ENCODE peak calls at places on chromosomes 16 and 17, in seven cellular contexts. One of them, this sample, is unnamed.

GRCh38 chr16:81647527-81647926 is 131.6 kb upstream of the PLCG2 start:
- DNase-seq in neural crest cell: no peak
- DNase-seq in germinal center: no peak
- DNase-seq in activated CD4-positive, alpha-beta T cell treated with anti-CD3 and anti-CD28 coated beads for 36 hours: no peak
- DNase-seq in gastrocnemius medialis: no peak
- DNase-seq in CD4-positive, CD25-positive, alpha-beta regulatory T cell: no peak
- DNase-seq in activated CD4-positive, CD25-positive, alpha-beta regulatory T cell: no peak
- DNase-seq in this sample: no peak

GRCh38 chr17:70139449-70139993 is 29.8 kb upstream of the KCNJ2 start:
- DNase-seq in neural crest cell: no peak
- DNase-seq in gastrocnemius medialis: no peak
- DNase-seq in CD4-positive, CD25-positive, alpha-beta regulatory T cell: no peak
- DNase-seq in activated CD4-positive, alpha-beta T cell treated with anti-CD3 and anti-CD28 coated beads for 36 hours: no peak
- DNase-seq in germinal center: no peak
- DNase-seq in activated CD4-positive, CD25-positive, alpha-beta regulatory T cell: no peak
- DNase-seq in this sample: no peak

GRCh38 chr17:60827920-60828319 is 150.3 kb downstream of the BCAS3 start:
- DNase-seq in activated CD4-positive, CD25-positive, alpha-beta regulatory T cell: no peak
- DNase-seq in CD4-positive, CD25-positive, alpha-beta regulatory T cell: no peak
- DNase-seq in germinal center: no peak
- DNase-seq in neural crest cell: no peak
- DNase-seq in gastrocnemius medialis: no peak
- DNase-seq in activated CD4-positive, alpha-beta T cell treated with anti-CD3 and anti-CD28 coated beads for 36 hours: no peak
- DNase-seq in this sample: no peak

GRCh38 chr17:2814049-2814448 is 17.8 kb downstream of the RAP1GAP2 start:
- DNase-seq in gastrocnemius medialis: no peak
- DNase-seq in activated CD4-positive, CD25-positive, alpha-beta regulatory T cell: no peak
- DNase-seq in germinal center: no peak
- DNase-seq in CD4-positive, CD25-positive, alpha-beta regulatory T cell: no peak
- DNase-seq in activated CD4-positive, alpha-beta T cell treated with anti-CD3 and anti-CD28 coated beads for 36 hours: peak
- DNase-seq in neural crest cell: no peak
- DNase-seq in this sample: no peak

GRCh38 chr16:49488336-49488735 is 114.7 kb downstream of the C16orf78 start:
- DNase-seq in germinal center: no peak
- DNase-seq in activated CD4-positive, CD25-positive, alpha-beta regulatory T cell: no peak
- DNase-seq in neural crest cell: no peak
- DNase-seq in gastrocnemius medialis: no peak
- DNase-seq in CD4-positive, CD25-positive, alpha-beta regulatory T cell: no peak
- DNase-seq in activated CD4-positive, alpha-beta T cell treated with anti-CD3 and anti-CD28 coated beads for 36 hours: no peak
- DNase-seq in this sample: no peak

GRCh38 chr17:63685021-63685420 is 14.9 kb downstream of the LIMD2 start:
- DNase-seq in neural crest cell: no peak
- DNase-seq in activated CD4-positive, alpha-beta T cell treated with anti-CD3 and anti-CD28 coated beads for 36 hours: no peak
- DNase-seq in CD4-positive, CD25-positive, alpha-beta regulatory T cell: no peak
- DNase-seq in germinal center: no peak
- DNase-seq in gastrocnemius medialis: no peak
- DNase-seq in activated CD4-positive, CD25-positive, alpha-beta regulatory T cell: no peak
- DNase-seq in this sample: no peak

GRCh38 chr16:66928702-66929388 is 3.5 kb upstream of the RRAD start:
- DNase-seq in germinal center: no peak
- DNase-seq in neural crest cell: no peak
- DNase-seq in activated CD4-positive, CD25-positive, alpha-beta regulatory T cell: no peak
- DNase-seq in activated CD4-positive, alpha-beta T cell treated with anti-CD3 and anti-CD28 coated beads for 36 hours: peak
- DNase-seq in gastrocnemius medialis: no peak
- DNase-seq in CD4-positive, CD25-positive, alpha-beta regulatory T cell: no peak
- DNase-seq in this sample: peak

GRCh38 chr17:81711814-81712467 is at the start of gene SLC25A10:
- DNase-seq in activated CD4-positive, CD25-positive, alpha-beta regulatory T cell: peak
- DNase-seq in activated CD4-positive, alpha-beta T cell treated with anti-CD3 and anti-CD28 coated beads for 36 hours: peak
- DNase-seq in neural crest cell: peak
- DNase-seq in CD4-positive, CD25-positive, alpha-beta regulatory T cell: peak
- DNase-seq in germinal center: peak
- DNase-seq in gastrocnemius medialis: peak
- DNase-seq in this sample: peak

GRCh38 chr16:10740000-10740844 is 3.4 kb upstream of the NUBP1 start:
- DNase-seq in germinal center: no peak
- DNase-seq in activated CD4-positive, CD25-positive, alpha-beta regulatory T cell: no peak
- DNase-seq in gastrocnemius medialis: no peak
- DNase-seq in CD4-positive, CD25-positive, alpha-beta regulatory T cell: no peak
- DNase-seq in neural crest cell: no peak
- DNase-seq in activated CD4-positive, alpha-beta T cell treated with anti-CD3 and anti-CD28 coated beads for 36 hours: no peak
- DNase-seq in this sample: no peak

GRCh38 chr17:560379-560935 is 154.2 kb downstream of the VPS53 start:
- DNase-seq in germinal center: no peak
- DNase-seq in activated CD4-positive, CD25-positive, alpha-beta regulatory T cell: no peak
- DNase-seq in neural crest cell: no peak
- DNase-seq in activated CD4-positive, alpha-beta T cell treated with anti-CD3 and anti-CD28 coated beads for 36 hours: no peak
- DNase-seq in gastrocnemius medialis: no peak
- DNase-seq in CD4-positive, CD25-positive, alpha-beta regulatory T cell: no peak
- DNase-seq in this sample: no peak

GRCh38 chr16:75111514-75112280 is 4.9 kb downstream of the LDHD start:
- DNase-seq in activated CD4-positive, CD25-positive, alpha-beta regulatory T cell: no peak
- DNase-seq in germinal center: no peak
- DNase-seq in gastrocnemius medialis: no peak
- DNase-seq in activated CD4-positive, alpha-beta T cell treated with anti-CD3 and anti-CD28 coated beads for 36 hours: no peak
- DNase-seq in CD4-positive, CD25-positive, alpha-beta regulatory T cell: no peak
- DNase-seq in neural crest cell: no peak
- DNase-seq in this sample: no peak

GRCh38 chr16:53744449-53744848 is 40.5 kb downstream of the FTO start:
- DNase-seq in germinal center: no peak
- DNase-seq in gastrocnemius medialis: no peak
- DNase-seq in activated CD4-positive, CD25-positive, alpha-beta regulatory T cell: no peak
- DNase-seq in activated CD4-positive, alpha-beta T cell treated with anti-CD3 and anti-CD28 coated beads for 36 hours: peak
- DNase-seq in neural crest cell: no peak
- DNase-seq in CD4-positive, CD25-positive, alpha-beta regulatory T cell: no peak
- DNase-seq in this sample: peak

GRCh38 chr16:35365675-35366074 is 1906.3 kb downstream of the TP53TG3F start:
- DNase-seq in germinal center: no peak
- DNase-seq in activated CD4-positive, alpha-beta T cell treated with anti-CD3 and anti-CD28 coated beads for 36 hours: no peak
- DNase-seq in CD4-positive, CD25-positive, alpha-beta regulatory T cell: no peak
- DNase-seq in neural crest cell: no peak
- DNase-seq in activated CD4-positive, CD25-positive, alpha-beta regulatory T cell: no peak
- DNase-seq in gastrocnemius medialis: no peak
- DNase-seq in this sample: peak

GRCh38 chr17:50560931-50561750 is 626 bp downstream of the CACNA1G start:
- DNase-seq in activated CD4-positive, CD25-positive, alpha-beta regulatory T cell: no peak
- DNase-seq in neural crest cell: no peak
- DNase-seq in activated CD4-positive, alpha-beta T cell treated with anti-CD3 and anti-CD28 coated beads for 36 hours: peak
- DNase-seq in CD4-positive, CD25-positive, alpha-beta regulatory T cell: no peak
- DNase-seq in gastrocnemius medialis: no peak
- DNase-seq in germinal center: peak
- DNase-seq in this sample: peak

GRCh38 chr16:2231016-2231931 is 5.0 kb upstream of the DNASE1L2 start:
- DNase-seq in germinal center: no peak
- DNase-seq in neural crest cell: no peak
- DNase-seq in gastrocnemius medialis: no peak
- DNase-seq in CD4-positive, CD25-positive, alpha-beta regulatory T cell: no peak
- DNase-seq in activated CD4-positive, alpha-beta T cell treated with anti-CD3 and anti-CD28 coated beads for 36 hours: no peak
- DNase-seq in activated CD4-positive, CD25-positive, alpha-beta regulatory T cell: no peak
- DNase-seq in this sample: no peak

GRCh38 chr17:36703860-36704266 is 102.5 kb downstream of the MRM1 start:
- DNase-seq in gastrocnemius medialis: no peak
- DNase-seq in neural crest cell: peak
- DNase-seq in germinal center: peak
- DNase-seq in activated CD4-positive, CD25-positive, alpha-beta regulatory T cell: peak
- DNase-seq in activated CD4-positive, alpha-beta T cell treated with anti-CD3 and anti-CD28 coated beads for 36 hours: peak
- DNase-seq in CD4-positive, CD25-positive, alpha-beta regulatory T cell: no peak
- DNase-seq in this sample: peak

GRCh38 chr17:670286-670685 is 44.4 kb downstream of the VPS53 start:
- DNase-seq in germinal center: no peak
- DNase-seq in neural crest cell: no peak
- DNase-seq in activated CD4-positive, CD25-positive, alpha-beta regulatory T cell: no peak
- DNase-seq in activated CD4-positive, alpha-beta T cell treated with anti-CD3 and anti-CD28 coated beads for 36 hours: no peak
- DNase-seq in gastrocnemius medialis: no peak
- DNase-seq in CD4-positive, CD25-positive, alpha-beta regulatory T cell: no peak
- DNase-seq in this sample: no peak

GRCh38 chr17:50352072-50352692 is 6.3 kb downstream of the XYLT2 start:
- DNase-seq in gastrocnemius medialis: no peak
- DNase-seq in activated CD4-positive, CD25-positive, alpha-beta regulatory T cell: no peak
- DNase-seq in neural crest cell: no peak
- DNase-seq in germinal center: no peak
- DNase-seq in activated CD4-positive, alpha-beta T cell treated with anti-CD3 and anti-CD28 coated beads for 36 hours: no peak
- DNase-seq in CD4-positive, CD25-positive, alpha-beta regulatory T cell: no peak
- DNase-seq in this sample: no peak

GRCh38 chr17:45302649-45303173 is 14.1 kb downstream of the MAP3K14 start:
- DNase-seq in gastrocnemius medialis: peak
- DNase-seq in CD4-positive, CD25-positive, alpha-beta regulatory T cell: no peak
- DNase-seq in activated CD4-positive, CD25-positive, alpha-beta regulatory T cell: no peak
- DNase-seq in neural crest cell: no peak
- DNase-seq in germinal center: peak
- DNase-seq in activated CD4-positive, alpha-beta T cell treated with anti-CD3 and anti-CD28 coated beads for 36 hours: peak
- DNase-seq in this sample: no peak

GRCh38 chr16:10180771-10181163 is 1.5 kb downstream of the GRIN2A start:
- DNase-seq in activated CD4-positive, alpha-beta T cell treated with anti-CD3 and anti-CD28 coated beads for 36 hours: peak
- DNase-seq in germinal center: peak
- DNase-seq in activated CD4-positive, CD25-positive, alpha-beta regulatory T cell: peak
- DNase-seq in CD4-positive, CD25-positive, alpha-beta regulatory T cell: no peak
- DNase-seq in neural crest cell: peak
- DNase-seq in gastrocnemius medialis: no peak
- DNase-seq in this sample: no peak

GRCh38 chr16:69709456-69710084 is 16.8 kb downstream of the NQO1 start:
- DNase-seq in neural crest cell: no peak
- DNase-seq in CD4-positive, CD25-positive, alpha-beta regulatory T cell: no peak
- DNase-seq in germinal center: peak
- DNase-seq in gastrocnemius medialis: no peak
- DNase-seq in activated CD4-positive, alpha-beta T cell treated with anti-CD3 and anti-CD28 coated beads for 36 hours: no peak
- DNase-seq in activated CD4-positive, CD25-positive, alpha-beta regulatory T cell: no peak
- DNase-seq in this sample: peak

GRCh38 chr17:78305801-78306200 is 54.1 kb downstream of the SOCS3 start:
- DNase-seq in germinal center: no peak
- DNase-seq in gastrocnemius medialis: no peak
- DNase-seq in activated CD4-positive, alpha-beta T cell treated with anti-CD3 and anti-CD28 coated beads for 36 hours: no peak
- DNase-seq in activated CD4-positive, CD25-positive, alpha-beta regulatory T cell: no peak
- DNase-seq in CD4-positive, CD25-positive, alpha-beta regulatory T cell: no peak
- DNase-seq in neural crest cell: no peak
- DNase-seq in this sample: no peak

GRCh38 chr17:79619636-79620206 is 8.9 kb upstream of the RBFOX3 start:
- DNase-seq in activated CD4-positive, alpha-beta T cell treated with anti-CD3 and anti-CD28 coated beads for 36 hours: no peak
- DNase-seq in activated CD4-positive, CD25-positive, alpha-beta regulatory T cell: no peak
- DNase-seq in CD4-positive, CD25-positive, alpha-beta regulatory T cell: no peak
- DNase-seq in germinal center: no peak
- DNase-seq in gastrocnemius medialis: no peak
- DNase-seq in neural crest cell: no peak
- DNase-seq in this sample: no peak

GRCh38 chr17:79026345-79027273 is 2.6 kb downstream of the C1QTNF1 start:
- DNase-seq in activated CD4-positive, CD25-positive, alpha-beta regulatory T cell: no peak
- DNase-seq in activated CD4-positive, alpha-beta T cell treated with anti-CD3 and anti-CD28 coated beads for 36 hours: no peak
- DNase-seq in gastrocnemius medialis: no peak
- DNase-seq in neural crest cell: no peak
- DNase-seq in germinal center: no peak
- DNase-seq in CD4-positive, CD25-positive, alpha-beta regulatory T cell: no peak
- DNase-seq in this sample: no peak

GRCh38 chr16:85124636-85125346 is 12.5 kb upstream of the CIBAR2 start:
- DNase-seq in gastrocnemius medialis: no peak
- DNase-seq in activated CD4-positive, alpha-beta T cell treated with anti-CD3 and anti-CD28 coated beads for 36 hours: no peak
- DNase-seq in activated CD4-positive, CD25-positive, alpha-beta regulatory T cell: no peak
- DNase-seq in neural crest cell: no peak
- DNase-seq in CD4-positive, CD25-positive, alpha-beta regulatory T cell: no peak
- DNase-seq in germinal center: no peak
- DNase-seq in this sample: no peak